ENCODE peak calls at places on chromosome 19, in four cellular contexts. B, W, H and O are unnamed samples.

GRCh38 chr19:2016041-2016807 is 710 bp upstream of the BTBD2 start:
- DNase-seq in B (peak), H (peak), W (peak), O (peak)

GRCh38 chr19:1503089-1503924 is 9.5 kb downstream of the ADAMTSL5 start:
- DNase-seq in W (peak), H (peak), B (peak), O (peak)

GRCh38 chr19:29687244-29687896 is 22.1 kb downstream of the PLEKHF1 start:
- DNase-seq in B (no peak), H (peak), W (no peak), O (no peak)

GRCh38 chr19:32530773-32531172 is 50.2 kb upstream of the PDCD5 start:
- DNase-seq in H (no peak), B (no peak), W (no peak), O (no peak)

GRCh38 chr19:49873834-49874233 is 3.3 kb downstream of the AKT1S1 start:
- DNase-seq in H (no peak), B (no peak), W (no peak), O (no peak)

GRCh38 chr19:45584332-45585157 is at the start of gene OPA3:
- DNase-seq in B (peak), W (peak), H (peak), O (peak)

GRCh38 chr19:17555929-17556813 is 722 bp downstream of the COLGALT1 start:
- DNase-seq in B (peak), W (peak), H (peak), O (peak)

GRCh38 chr19:49492573-49493411 is 3.4 kb upstream of the RPS11 start:
- DNase-seq in W (no peak), B (no peak), H (no peak), O (no peak)

GRCh38 chr19:38862321-38863059 is 12.7 kb upstream of the HNRNPL start:
- DNase-seq in W (no peak), H (peak), B (no peak), O (no peak)

GRCh38 chr19:54364775-54365257 is at the start of gene LAIR1:
- DNase-seq in H (peak), W (no peak), B (no peak), O (no peak)

GRCh38 chr19:5045956-5046338 is 77.0 kb downstream of the KDM4B start:
- DNase-seq in B (no peak), W (no peak), H (no peak), O (no peak)
- H3K27ac ChIP-seq in B (no peak), W (peak), H (peak), O (no peak)

DNA sequence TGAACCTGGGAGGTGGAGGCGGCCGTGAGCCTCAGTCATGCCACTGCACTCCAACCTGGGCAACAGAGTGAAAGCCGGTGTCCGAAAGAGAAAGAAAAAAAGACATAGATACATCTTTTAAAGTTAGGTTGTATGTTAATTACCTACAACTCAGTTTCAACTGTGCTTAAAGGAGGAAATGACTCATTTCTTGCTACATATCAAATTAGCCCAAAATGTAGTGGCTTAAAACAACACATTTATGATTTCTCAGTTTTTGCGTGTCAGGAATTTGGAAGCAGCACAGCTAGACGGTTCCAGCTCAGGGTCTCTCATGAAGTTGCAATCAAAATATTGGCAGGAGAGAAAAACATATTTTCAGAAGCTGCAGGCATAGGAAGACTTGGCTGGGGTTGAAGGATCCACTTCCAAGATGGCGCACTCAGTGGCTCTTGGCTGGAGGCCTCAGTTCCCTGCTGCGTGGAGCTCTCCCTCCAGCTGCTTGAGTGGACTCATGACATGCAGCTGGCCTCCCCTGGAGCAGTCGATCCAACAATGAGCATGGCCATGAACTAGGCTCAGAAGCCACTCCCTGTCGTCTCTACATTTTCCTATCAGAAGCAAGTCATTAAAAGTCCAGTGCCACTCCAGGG is 7.1 kb downstream of the LDLR start:
- DNase-seq in B (no peak), H (peak), W (no peak), O (no peak)
- H3K27ac ChIP-seq in B (no peak), H (peak), W (no peak), O (peak)

GRCh38 chr19:4016903-4017638 is 9.5 kb downstream of the PIAS4 start:
- DNase-seq in B (no peak), H (no peak), W (peak), O (no peak)

GRCh38 chr19:4016486-4016885 is 8.9 kb downstream of the PIAS4 start:
- DNase-seq in B (no peak), H (no peak), W (no peak), O (peak)

GRCh38 chr19:4018140-4018613 is 10.6 kb downstream of the PIAS4 start:
- DNase-seq in H (no peak), W (peak), B (no peak), O (peak)

GRCh38 chr19:4018775-4019504 is 11.4 kb downstream of the PIAS4 start:
- DNase-seq in W (peak), H (no peak), B (no peak), O (no peak)

DNA sequence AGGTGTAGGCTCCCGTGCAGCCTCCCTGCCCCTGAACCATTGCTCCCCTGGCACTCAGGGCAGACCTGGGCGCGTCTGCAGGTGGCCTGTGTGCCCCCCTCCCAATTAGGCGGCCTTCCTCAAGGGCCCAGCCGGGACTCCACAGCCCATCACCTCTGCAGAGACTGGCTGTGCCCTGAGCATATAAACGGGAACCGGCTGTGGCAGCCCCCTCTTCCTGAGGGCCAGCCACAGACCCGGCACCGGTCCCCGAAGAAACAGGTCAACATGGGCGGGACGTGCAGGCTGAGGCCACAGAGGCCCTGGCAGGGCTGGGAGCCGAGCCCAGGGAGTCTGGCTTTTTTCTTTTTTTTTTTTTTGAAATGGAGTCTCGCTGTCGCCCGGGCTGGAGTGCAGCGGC is 12.0 kb downstream of the PIAS4 start:
- DNase-seq in W (peak), H (peak), B (no peak), O (no peak)
- H3K27ac ChIP-seq in W (no peak), H (no peak), B (no peak), O (peak)

DNA sequence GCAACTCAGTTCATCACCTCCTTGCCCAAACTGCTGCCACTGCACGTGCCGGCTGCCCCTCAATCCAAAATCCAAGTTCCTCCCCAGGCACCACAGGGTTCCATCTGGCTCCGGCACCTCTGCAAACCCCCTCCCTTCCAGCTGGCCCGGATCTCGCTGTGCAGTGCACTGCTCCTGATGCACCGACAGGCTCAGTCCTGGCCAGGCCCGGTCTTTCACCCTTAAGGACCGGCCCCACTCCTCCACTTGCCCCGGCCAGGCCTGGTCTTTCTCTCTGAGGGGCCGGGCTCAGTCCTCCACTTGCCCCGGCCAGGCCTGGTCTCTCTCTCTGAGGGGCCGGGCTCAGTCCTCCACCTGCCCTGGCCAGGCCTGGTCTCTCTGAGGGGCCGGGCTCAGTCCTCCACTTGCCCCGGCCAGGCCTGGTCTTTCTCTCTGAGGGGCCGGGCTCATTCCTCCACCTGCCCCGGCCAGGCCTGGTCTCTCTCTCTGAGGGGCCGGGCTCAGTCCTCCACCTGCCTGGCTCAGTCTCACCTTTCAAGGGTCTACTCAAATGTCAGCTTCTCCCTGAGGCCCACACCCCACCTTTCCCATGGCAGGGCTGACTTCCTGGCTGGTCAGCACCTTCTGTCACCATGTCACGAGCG is 6.9 kb downstream of the ZNF787 start:
- DNase-seq in W (no peak), B (no peak), H (no peak), O (no peak)
- H3K27ac ChIP-seq in W (no peak), B (no peak), H (peak), O (no peak)

GRCh38 chr19:11180346-11180745 is 17.0 kb downstream of the KANK2 start:
- DNase-seq in B (no peak), W (no peak), H (no peak), O (no peak)
- H3K27ac ChIP-seq in B (no peak), W (no peak), H (peak), O (no peak)